ENCODE peak calls at places on chromosomes 13 and 19, in eight cellular contexts. G is NCI-H774; Z is heart right ventricle; B is stimulated activated CD8-positive, alpha-beta memory T cell treated with anti-CD3 and anti-CD28 coated beads, Interleukin-4, amount 100 ng/mL, for 48 hours; H is mucosa of descending colon; Y is activated CD4-positive, alpha-beta T cell treated with anti-CD3 and anti-CD28 coated beads, Interleukin-2, amount 50 U/mL, for 48 hours; W is activated T-cell treated with anti-CD3 and anti-CD28 coated beads for 48 hours; T is NAMALWA. S is an unnamed sample.

GRCh38 chr19:51568456-51568855 is 2.6 kb upstream of the ZNF175 start:
- DNase-seq in G (no peak), Z (no peak), B (no peak), H (no peak), Y (no peak), W (no peak), T (no peak), S (no peak)

GRCh38 chr19:27746691-27747380 is 1466.1 kb downstream of the UQCRFS1 start:
- DNase-seq in G (no peak), Z (peak), B (no peak), H (peak), Y (peak), W (no peak), T (peak), S (no peak)

GRCh38 chr13:46126074-46126473 is 21.2 kb upstream of the CPB2 start:
- DNase-seq in G (no peak), Z (no peak), B (no peak), H (no peak), Y (no peak), W (no peak), T (no peak), S (no peak)

GRCh38 chr19:2627855-2628254 is 74.6 kb downstream of the GNG7 start:
- DNase-seq in G (no peak), Z (no peak), B (no peak), H (no peak), Y (no peak), W (no peak), T (no peak), S (no peak)

GRCh38 chr13:79492313-79492798 is 11.4 kb downstream of the NDFIP2 start:
- DNase-seq in G (no peak), Z (no peak), B (no peak), H (no peak), Y (no peak), W (peak), T (no peak), S (no peak)

GRCh38 chr19:19552811-19553210 is 14.7 kb downstream of the CILP2 start:
- DNase-seq in G (no peak), Z (no peak), B (peak), H (peak), Y (peak), W (no peak), T (no peak), S (no peak)

GRCh38 chr13:31909889-31910551 is 121.6 kb upstream of the FRY start:
- DNase-seq in G (no peak), Z (peak), B (peak), H (no peak), Y (peak), W (no peak), T (peak), S (no peak)

GRCh38 chr19:3868770-3869456 is at the start of gene ZFR2:
- DNase-seq in G (no peak), Z (no peak), B (peak), H (no peak), Y (peak), W (peak), T (peak), S (no peak)

GRCh38 chr19:51064534-51065220 is at the start of gene KLK13:
- DNase-seq in G (no peak), Z (peak), B (no peak), H (peak), Y (no peak), W (no peak), T (no peak), S (no peak)

GRCh38 chr13:27622881-27623280 is 1.2 kb downstream of the POLR1D start:
- DNase-seq in G (no peak), Z (no peak), B (no peak), H (no peak), Y (no peak), W (no peak), T (no peak), S (no peak)

GRCh38 chr13:98506343-98507059 is 70.4 kb downstream of the STK24 start:
- DNase-seq in G (no peak), Z (no peak), B (no peak), H (no peak), Y (no peak), W (no peak), T (no peak), S (no peak)

GRCh38 chr13:49082653-49083536 is 107.2 kb downstream of the FNDC3A start:
- DNase-seq in G (no peak), Z (no peak), B (no peak), H (no peak), Y (no peak), W (no peak), T (no peak), S (no peak)

GRCh38 chr19:30148039-30148438 is 206.0 kb downstream of the URI1 start:
- DNase-seq in G (peak), Z (no peak), B (no peak), H (no peak), Y (no peak), W (no peak), T (no peak), S (no peak)

GRCh38 chr19:1782501-1782900 is 29.2 kb downstream of the ONECUT3 start:
- DNase-seq in G (no peak), Z (no peak), B (no peak), H (no peak), Y (no peak), W (no peak), T (no peak), S (no peak)

GRCh38 chr19:748274-748598 is 2.7 kb upstream of the MISP start:
- DNase-seq in G (peak), Z (no peak), B (no peak), H (peak), Y (no peak), W (no peak), T (no peak), S (no peak)

GRCh38 chr13:91609353-91609752 is 210.9 kb downstream of the GPC5 start:
- DNase-seq in G (no peak), Z (no peak), B (no peak), H (no peak), Y (no peak), W (no peak), T (no peak), S (no peak)

GRCh38 chr13:39957868-39958676 is 302.6 kb downstream of the COG6 start:
- DNase-seq in G (no peak), Z (no peak), B (no peak), H (no peak), Y (no peak), W (no peak), T (no peak), S (no peak)

GRCh38 chr19:38252935-38253691 is 3.1 kb downstream of the PPP1R14A start:
- DNase-seq in G (no peak), Z (peak), B (no peak), H (no peak), Y (no peak), W (no peak), T (no peak), S (no peak)

GRCh38 chr13:66560189-66560588 is 669.9 kb downstream of the PCDH9 start:
- DNase-seq in G (no peak), Z (no peak), B (no peak), H (no peak), Y (no peak), W (no peak), T (no peak), S (no peak)

GRCh38 chr13:110907951-110908898 is 6.6 kb downstream of the ANKRD10 start:
- DNase-seq in G (peak), Z (no peak), B (no peak), H (peak), Y (no peak), W (no peak), T (no peak), S (no peak)

GRCh38 chr19:50203281-50204080 is at the start of gene MYH14:
- DNase-seq in G (peak), Z (peak), B (peak), H (peak), Y (peak), W (peak), T (no peak), S (no peak)

GRCh38 chr13:20006206-20006605 is 47.7 kb downstream of the ZMYM2 start:
- DNase-seq in G (no peak), Z (no peak), B (no peak), H (no peak), Y (no peak), W (no peak), T (no peak), S (no peak)

GRCh38 chr13:56182598-56182997 is 958.1 kb upstream of the PRR20A start:
- DNase-seq in G (no peak), Z (no peak), B (no peak), H (no peak), Y (no peak), W (no peak), T (no peak), S (no peak)

GRCh38 chr13:103188688-103189326 is 122.6 kb upstream of the SLC10A2 start:
- DNase-seq in G (no peak), Z (no peak), B (no peak), H (no peak), Y (no peak), W (no peak), T (peak), S (no peak)

GRCh38 chr13:43874512-43875092 is 4.9 kb downstream of the CCDC122 start:
- DNase-seq in G (no peak), Z (no peak), B (no peak), H (no peak), Y (no peak), W (no peak), T (peak), S (no peak)

GRCh38 chr13:41064493-41064892 is 3.2 kb downstream of the WBP4 start:
- DNase-seq in G (no peak), Z (no peak), B (no peak), H (no peak), Y (no peak), W (no peak), T (no peak), S (no peak)

GRCh38 chr13:113399755-113400149 is 35.8 kb upstream of the GRTP1 start:
- DNase-seq in G (no peak), Z (no peak), B (no peak), H (no peak), Y (no peak), W (no peak), T (no peak), S (no peak)

GRCh38 chr13:26423634-26424033 is 133.8 kb upstream of the WASF3 start:
- DNase-seq in G (no peak), Z (peak), B (no peak), H (no peak), Y (no peak), W (no peak), T (no peak), S (no peak)

GRCh38 chr19:48196933-48197665 is 26.6 kb downstream of the ZSWIM9 start:
- DNase-seq in G (no peak), Z (no peak), B (no peak), H (no peak), Y (no peak), W (no peak), T (no peak), S (no peak)

GRCh38 chr13:27339299-27339698 is 68.7 kb downstream of the RASL11A start:
- DNase-seq in G (no peak), Z (no peak), B (peak), H (peak), Y (peak), W (peak), T (peak), S (peak)

GRCh38 chr13:84645196-84646071 is 763.2 kb upstream of the SLITRK1 start:
- DNase-seq in G (no peak), Z (no peak), B (no peak), H (no peak), Y (no peak), W (no peak), T (peak), S (no peak)

GRCh38 chr19:18645035-18645511 is 8.2 kb downstream of the KLHL26 start:
- DNase-seq in G (no peak), Z (no peak), B (no peak), H (no peak), Y (no peak), W (no peak), T (no peak), S (no peak)

GRCh38 chr13:52670726-52671125 is 18.1 kb downstream of the SUGT1 start:
- DNase-seq in G (no peak), Z (no peak), B (no peak), H (no peak), Y (no peak), W (no peak), T (no peak), S (no peak)

GRCh38 chr19:13492128-13492527 is 14.2 kb downstream of the CACNA1A start:
- DNase-seq in G (no peak), Z (no peak), B (no peak), H (no peak), Y (no peak), W (no peak), T (no peak), S (no peak)

GRCh38 chr19:24074720-24075119 is 12.3 kb upstream of the ZNF254 start:
- DNase-seq in G (no peak), Z (no peak), B (no peak), H (no peak), Y (no peak), W (no peak), T (no peak), S (no peak)

S was measured in T-helper 1 cell.